ENCODE peak calls at places on chromosome 5, in seven cellular contexts. C, D, I, O, Y, A and N are unnamed samples.
A peak's percentile ranks its signal among the peaks of the same experiment; 100 is the strongest.

GRCh38 chr5:124264499-124264898 is 481.9 kb downstream of the ZNF608 start:
- DNase-seq in C (peak; percentile 11), D (no peak), I (no peak), O (no peak), Y (no peak), A (no peak), N (no peak)

GRCh38 chr5:16013334-16014065 is 166.1 kb downstream of the MARCHF11 start:
- DNase-seq in C (peak; percentile 7), D (no peak), I (no peak), O (no peak), Y (no peak), A (no peak), N (no peak)

GRCh38 chr5:91110709-91111108 is 272.4 kb downstream of the ARRDC3 start:
- DNase-seq in C (no peak), D (no peak), I (no peak), O (no peak), Y (no peak), A (no peak), N (peak; percentile 26)

GRCh38 chr5:60550311-60550710 is 149.7 kb downstream of the DEPDC1B start:
- DNase-seq in C (no peak), D (no peak), I (no peak), O (no peak), Y (no peak), A (no peak), N (no peak)

GRCh38 chr5:67660149-67660548 is 463.6 kb upstream of the CD180 start:
- DNase-seq in C (no peak), D (no peak), I (no peak), O (no peak), Y (no peak), A (no peak), N (no peak)

GRCh38 chr5:14351845-14352712 is 208.9 kb downstream of the TRIO start:
- DNase-seq in C (peak; percentile 43), D (peak; percentile 66), I (peak; percentile 67), O (peak; percentile 75), Y (peak; percentile 78), A (peak; percentile 81), N (peak; percentile 25)

GRCh38 chr5:61933787-61934626 is 372.0 kb upstream of the KIF2A start:
- DNase-seq in C (peak; percentile 69), D (peak; percentile 58), I (peak; percentile 49), O (no peak), Y (peak; percentile 63), A (no peak), N (peak; percentile 31)

GRCh38 chr5:124986667-124987066 is 240.2 kb upstream of the ZNF608 start:
- DNase-seq in C (peak; percentile 81), D (no peak), I (no peak), O (no peak), Y (no peak), A (no peak), N (no peak)

GRCh38 chr5:158268286-158268685 is 409.3 kb upstream of the CLINT1 start:
- DNase-seq in C (no peak), D (no peak), I (no peak), O (no peak), Y (no peak), A (no peak), N (no peak)

GRCh38 chr5:141003791-141004601 is 37.7 kb downstream of the PCDHAC2 start:
- DNase-seq in C (peak; percentile 98), D (no peak), I (no peak), O (no peak), Y (peak; percentile 13), A (no peak), N (no peak)

GRCh38 chr5:14397717-14398116 is 183.9 kb upstream of the OTULINL start:
- DNase-seq in C (peak; percentile 33), D (no peak), I (peak; percentile 84), O (no peak), Y (no peak), A (no peak), N (peak; percentile 40)

GRCh38 chr5:42800748-42801330 is 10.9 kb downstream of the SELENOP start:
- DNase-seq in C (no peak), D (no peak), I (no peak), O (no peak), Y (no peak), A (no peak), N (no peak)

GRCh38 chr5:51961154-51961562 is 577.9 kb downstream of the ISL1 start:
- DNase-seq in C (no peak), D (no peak), I (no peak), O (no peak), Y (peak; percentile 13), A (no peak), N (no peak)

GRCh38 chr5:55672477-55672911 is 39.6 kb downstream of the SLC38A9 start:
- DNase-seq in C (peak; percentile 17), D (no peak), I (peak; percentile 38), O (no peak), Y (no peak), A (no peak), N (no peak)

GRCh38 chr5:68591850-68592249 is 376.3 kb downstream of the PIK3R1 start:
- DNase-seq in C (no peak), D (no peak), I (no peak), O (no peak), Y (no peak), A (no peak), N (no peak)

GRCh38 chr5:144198386-144198785 is 27.7 kb downstream of the KCTD16 start:
- DNase-seq in C (no peak), D (no peak), I (peak; percentile 48), O (no peak), Y (no peak), A (no peak), N (no peak)

GRCh38 chr5:18465833-18466681 is 831.8 kb downstream of the TAF11L14 start:
- DNase-seq in C (peak; percentile 51), D (peak; percentile 52), I (peak; percentile 75), O (no peak), Y (peak; percentile 63), A (no peak), N (no peak)

GRCh38 chr5:82147860-82148573 is 130.1 kb downstream of the RPS23 start:
- DNase-seq in C (peak; percentile 44), D (no peak), I (peak; percentile 39), O (no peak), Y (no peak), A (no peak), N (no peak)

DNA sequence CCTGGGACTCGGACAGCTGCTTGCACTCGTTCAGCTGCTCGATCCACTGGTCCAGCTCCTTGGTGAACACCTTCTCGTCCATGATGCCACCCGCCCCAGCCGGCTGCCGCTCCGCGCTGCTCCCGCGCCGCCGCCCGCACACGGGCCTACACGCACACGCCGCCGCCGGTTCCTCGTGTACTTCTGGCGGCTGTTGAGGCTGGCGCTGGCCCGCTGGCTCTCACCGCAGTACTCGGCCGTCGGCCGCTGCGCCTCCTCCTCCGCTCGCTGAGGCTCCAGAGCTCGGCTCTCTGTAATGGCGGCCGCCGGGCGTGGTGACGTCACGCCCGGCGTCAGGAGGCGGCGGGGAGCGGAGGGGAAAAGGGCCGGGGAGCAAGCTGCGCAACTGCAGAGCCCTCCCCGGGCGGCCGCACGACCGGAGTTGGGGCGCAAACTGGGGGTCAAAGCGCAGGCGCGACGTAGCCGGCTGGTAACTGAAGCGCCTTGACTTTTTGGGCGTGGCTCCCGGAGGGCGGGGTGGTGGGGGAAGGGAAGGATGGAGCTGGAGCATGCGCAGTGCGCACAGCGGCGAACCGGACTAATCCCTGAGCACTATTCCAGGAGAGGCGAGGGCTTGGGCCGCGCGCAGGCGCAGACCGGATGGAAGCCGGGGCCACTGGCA is at the start of gene PPP2CA:
- DNase-seq in C (peak; percentile 99), D (peak; percentile 99), I (peak; percentile 99), O (peak; percentile 100), Y (peak; percentile 96), A (peak; percentile 99), N (peak; percentile 95)
- TF ChIP-seq CTCF in C (no peak), D (no peak), I (no peak), O (no peak), Y (no peak), A (no peak), N (no peak)

GRCh38 chr5:136128416-136128935 is 4.2 kb upstream of the SMAD5 start:
- DNase-seq in C (no peak), D (no peak), I (no peak), O (no peak), Y (no peak), A (no peak), N (no peak)
- H3K4me3 ChIP-seq in C (no peak overlapping the region), D (no peak overlapping the region), I (no peak overlapping the region), O (no peak overlapping the region), Y (no peak overlapping the region), A (no peak overlapping the region), N (no peak overlapping the region)

DNA sequence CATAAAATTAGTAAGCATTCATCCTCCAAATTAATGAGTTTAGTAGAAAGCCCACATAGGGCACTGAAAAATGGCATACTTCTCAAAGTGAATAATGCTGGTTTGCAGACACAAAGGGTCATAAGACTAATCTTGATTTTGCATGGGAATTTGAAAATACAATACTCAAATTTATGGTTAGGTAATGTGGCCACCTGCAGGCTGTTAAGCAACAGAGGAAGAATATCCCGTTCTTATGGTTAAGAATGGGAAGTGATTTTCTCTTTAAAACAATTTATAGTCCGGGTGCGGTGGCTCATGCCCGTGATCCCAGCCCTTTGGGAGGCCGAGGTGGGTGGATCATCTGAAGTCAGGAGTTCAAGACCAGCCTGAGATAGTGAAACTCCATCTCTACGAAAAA is 9.4 kb upstream of the PLCXD3 start:
- DNase-seq in C (no peak), D (no peak), I (no peak), O (no peak), Y (no peak), A (no peak), N (no peak)
- TF ChIP-seq CTCF in C (peak; percentile 5), D (no peak), I (peak; percentile 6), O (no peak), Y (no peak), A (no peak), N (no peak)

DNA sequence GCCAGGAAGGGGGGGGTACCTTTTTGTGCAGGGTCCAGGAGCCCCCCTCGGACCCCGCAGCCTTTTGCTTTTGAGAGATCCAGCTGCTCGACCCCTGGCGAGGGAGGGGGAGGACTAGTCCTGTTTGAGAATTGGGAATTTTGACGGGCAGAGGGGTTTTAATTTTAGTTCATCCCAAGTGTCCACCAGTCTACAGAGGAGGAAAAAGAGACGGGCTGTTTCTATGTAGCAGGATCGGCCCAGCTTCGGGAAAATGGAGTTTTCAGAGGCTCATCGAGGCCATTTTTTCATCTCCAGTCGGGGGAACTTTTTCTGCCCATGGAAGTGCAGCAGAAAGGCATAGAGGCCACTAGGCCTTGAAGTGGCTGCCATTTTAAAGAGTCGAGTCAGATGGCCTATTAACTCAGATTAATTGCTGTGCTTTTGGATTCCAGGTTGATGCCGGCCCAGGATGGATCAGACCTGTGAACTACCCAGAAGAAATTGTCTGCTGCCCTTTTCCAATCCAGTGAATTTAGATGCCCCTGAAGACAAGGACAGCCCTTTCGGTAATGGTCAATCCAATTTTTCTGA is 1.2 kb downstream of the NSD1 start:
- DNase-seq in C (no peak), D (no peak), I (peak; percentile 32), O (peak; percentile 16), Y (no peak), A (no peak), N (no peak)
- H3K4me3 ChIP-seq in C (peak overlapping the region; percentile 69), D (peak overlapping the region; percentile 78), I (peak overlapping the region; percentile 54), O (peak overlapping the region; percentile 93), Y (peak overlapping the region; percentile 37), A (peak overlapping the region; percentile 87), N (peak overlapping the region; percentile 70)